ENCODE peak calls at places on chromosomes 2 and 18, in five cellular contexts. One of them, this sample, is unnamed.

GRCh38 chr18:51077217-51077616 is 47.2 kb downstream of the SMAD4 start:
- DNase-seq in trophoblast cell: no peak
- DNase-seq in neuronal stem cell: no peak
- DNase-seq in H1: no peak
- DNase-seq in H9: no peak
- DNase-seq in this sample: peak; percentile 34

GRCh38 chr2:20868377-20868776 is 45.5 kb upstream of the LDAH start:
- DNase-seq in trophoblast cell: no peak
- DNase-seq in neuronal stem cell: no peak
- DNase-seq in H9: no peak
- DNase-seq in H1: no peak
- DNase-seq in this sample: no peak

GRCh38 chr2:112793449-112793978 is 9.2 kb upstream of the IL1A start:
- DNase-seq in H1: no peak
- DNase-seq in trophoblast cell: peak; percentile 90
- DNase-seq in neuronal stem cell: no peak
- DNase-seq in H9: no peak
- DNase-seq in this sample: peak; percentile 22

GRCh38 chr2:53424902-53425301 is 342.7 kb upstream of the CHAC2 start:
- DNase-seq in neuronal stem cell: no peak
- DNase-seq in H9: no peak
- DNase-seq in trophoblast cell: no peak
- DNase-seq in H1: no peak
- DNase-seq in this sample: no peak

GRCh38 chr2:55107428-55107827 is 57.2 kb upstream of the RTN4 start:
- DNase-seq in H9: no peak
- DNase-seq in trophoblast cell: no peak
- DNase-seq in H1: no peak
- DNase-seq in neuronal stem cell: no peak
- DNase-seq in this sample: peak; percentile 75

GRCh38 chr2:177338177-177338721 is 54.3 kb upstream of the AGPS start:
- DNase-seq in H1: no peak
- DNase-seq in trophoblast cell: peak; percentile 77
- DNase-seq in H9: no peak
- DNase-seq in neuronal stem cell: no peak
- DNase-seq in this sample: peak; percentile 85

GRCh38 chr2:121285926-121286325 is 924 bp upstream of the TFCP2L1 start:
- DNase-seq in trophoblast cell: no peak
- DNase-seq in H1: no peak
- DNase-seq in H9: no peak
- DNase-seq in neuronal stem cell: no peak
- DNase-seq in this sample: no peak

GRCh38 chr18:30971338-30971956 is 71.1 kb downstream of the DSC3 start:
- DNase-seq in neuronal stem cell: peak; percentile 14
- DNase-seq in H9: no peak
- DNase-seq in H1: no peak
- DNase-seq in trophoblast cell: peak; percentile 92
- DNase-seq in this sample: peak; percentile 39

GRCh38 chr2:237312021-237312755 is 101.8 kb downstream of the COL6A3 start:
- DNase-seq in trophoblast cell: peak; percentile 62
- DNase-seq in neuronal stem cell: no peak
- DNase-seq in H9: no peak
- DNase-seq in H1: no peak
- DNase-seq in this sample: no peak

GRCh38 chr18:12858961-12859360 is 25.1 kb downstream of the PTPN2 start:
- DNase-seq in neuronal stem cell: no peak
- DNase-seq in H1: no peak
- DNase-seq in trophoblast cell: no peak
- DNase-seq in H9: no peak
- DNase-seq in this sample: no peak

GRCh38 chr2:27306657-27307544 is 1.3 kb downstream of the UCN start:
- DNase-seq in neuronal stem cell: no peak
- DNase-seq in trophoblast cell: no peak
- DNase-seq in H9: no peak
- DNase-seq in H1: peak; percentile 75
- DNase-seq in this sample: no peak

GRCh38 chr18:43789234-43790000 is 512.1 kb upstream of the SYT4 start:
- DNase-seq in H1: no peak
- DNase-seq in trophoblast cell: no peak
- DNase-seq in neuronal stem cell: no peak
- DNase-seq in H9: no peak
- DNase-seq in this sample: peak; percentile 41

GRCh38 chr2:101473911-101474751 is 781 bp downstream of the RFX8 start:
- DNase-seq in H1: peak; percentile 79
- DNase-seq in neuronal stem cell: peak; percentile 41
- DNase-seq in trophoblast cell: peak; percentile 31
- DNase-seq in H9: peak; percentile 59
- DNase-seq in this sample: peak; percentile 50

GRCh38 chr2:41963661-41964525 is 83.9 kb upstream of the PKDCC start:
- DNase-seq in trophoblast cell: peak; percentile 29
- DNase-seq in H1: no peak
- DNase-seq in H9: peak; percentile 63
- DNase-seq in neuronal stem cell: no peak
- DNase-seq in this sample: peak; percentile 82

GRCh38 chr2:190742431-190742830 is 93.5 kb downstream of the NAB1 start:
- DNase-seq in H1: no peak
- DNase-seq in H9: no peak
- DNase-seq in neuronal stem cell: no peak
- DNase-seq in trophoblast cell: no peak
- DNase-seq in this sample: no peak

DNA sequence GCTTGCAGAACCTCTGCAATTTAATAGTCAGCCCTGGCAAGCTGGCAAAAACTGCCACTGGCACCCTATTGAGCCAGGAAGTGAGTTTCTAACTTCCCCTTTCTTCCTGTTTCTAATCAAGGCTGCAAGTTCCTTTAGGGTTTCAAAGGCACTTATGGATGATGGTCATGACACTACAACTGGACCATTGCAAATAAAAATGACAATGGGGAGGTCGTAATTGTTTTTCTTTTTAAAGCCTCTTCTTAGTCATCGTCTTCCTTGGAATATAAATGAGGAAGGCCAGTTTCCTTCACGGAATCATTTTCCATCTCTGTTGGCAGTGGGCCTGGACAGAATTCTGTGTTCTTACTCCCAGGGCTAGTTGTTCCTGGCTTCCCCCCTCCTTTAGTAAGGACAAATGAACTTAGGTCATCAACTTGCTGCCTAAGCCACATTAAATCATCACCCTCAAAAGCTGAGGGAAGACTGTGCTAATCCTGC is 35.8 kb downstream of the SH3RF3 start:
- DNase-seq in H9: no peak
- DNase-seq in trophoblast cell: no peak
- DNase-seq in neuronal stem cell: no peak
- DNase-seq in H1: no peak
- DNase-seq in this sample: peak; percentile 80
- H3K14ac ChIP-seq in H9: no peak overlapping the region
- H3K14ac ChIP-seq in trophoblast cell: no peak overlapping the region
- H3K14ac ChIP-seq in neuronal stem cell: no peak overlapping the region
- H3K14ac ChIP-seq in H1: no peak overlapping the region
- H3K14ac ChIP-seq in this sample: no peak overlapping the region

GRCh38 chr2:239734436-239735005 is 290.6 kb downstream of the NDUFA10 start:
- DNase-seq in H9: no peak
- DNase-seq in trophoblast cell: no peak
- DNase-seq in neuronal stem cell: no peak
- DNase-seq in H1: no peak
- DNase-seq in this sample: no peak
- H2BK12ac ChIP-seq in H9: no peak overlapping the region
- H2BK12ac ChIP-seq in trophoblast cell: no peak overlapping the region
- H2BK12ac ChIP-seq in neuronal stem cell: no peak overlapping the region
- H2BK12ac ChIP-seq in H1: no peak overlapping the region
- H2BK12ac ChIP-seq in this sample: no peak overlapping the region

DNA sequence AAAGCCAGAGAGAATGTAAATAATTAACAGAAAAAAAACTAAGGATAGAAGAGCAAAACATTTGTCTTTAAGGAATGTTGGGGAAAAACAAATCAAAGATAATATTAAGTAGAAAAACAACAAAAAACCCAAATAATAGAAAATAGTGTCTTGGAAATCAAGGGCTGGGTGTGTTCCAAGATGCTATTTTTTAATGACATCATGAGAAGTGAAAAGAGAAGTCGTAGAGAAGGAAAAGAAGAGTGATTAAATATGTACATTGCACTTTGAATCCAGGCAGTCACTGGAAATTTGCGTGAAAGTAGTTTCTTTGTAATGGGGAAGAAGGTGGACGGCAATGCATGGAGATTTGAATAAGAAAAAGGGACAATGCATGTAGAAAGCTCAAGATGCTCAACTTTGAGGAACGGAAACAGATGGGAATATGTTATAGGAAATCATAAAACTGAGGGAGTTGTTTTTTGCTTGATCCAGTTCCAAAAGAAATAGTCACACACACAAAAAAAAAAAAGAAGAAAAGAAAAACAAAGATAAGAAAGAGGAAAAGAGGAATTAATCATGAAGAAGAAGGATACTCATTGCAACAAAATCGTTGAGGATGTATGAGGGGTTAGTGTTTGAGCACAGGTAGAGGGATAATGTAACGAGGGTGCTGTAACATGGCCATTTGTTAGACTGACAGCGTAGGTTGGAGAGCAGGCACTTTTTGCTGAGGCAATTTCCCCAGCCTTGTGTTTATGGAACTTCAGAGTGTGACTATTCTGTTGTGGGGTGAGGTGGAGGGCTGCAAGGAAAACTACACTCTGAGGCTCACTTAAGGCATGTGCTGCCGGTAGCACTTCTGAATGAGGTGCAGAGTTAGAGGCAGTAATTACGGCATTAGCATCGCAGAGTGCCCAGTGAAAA is 184.1 kb downstream of the CALCRL start:
- DNase-seq in H1: no peak
- DNase-seq in H9: peak; percentile 37
- DNase-seq in trophoblast cell: no peak
- DNase-seq in neuronal stem cell: no peak
- DNase-seq in this sample: no peak
- H2AFZ ChIP-seq in H1: peak overlapping the region; percentile 42
- H2AFZ ChIP-seq in H9: no peak overlapping the region
- H2AFZ ChIP-seq in trophoblast cell: no peak overlapping the region
- H2AFZ ChIP-seq in neuronal stem cell: no peak overlapping the region
- H2AFZ ChIP-seq in this sample: no peak overlapping the region

DNA sequence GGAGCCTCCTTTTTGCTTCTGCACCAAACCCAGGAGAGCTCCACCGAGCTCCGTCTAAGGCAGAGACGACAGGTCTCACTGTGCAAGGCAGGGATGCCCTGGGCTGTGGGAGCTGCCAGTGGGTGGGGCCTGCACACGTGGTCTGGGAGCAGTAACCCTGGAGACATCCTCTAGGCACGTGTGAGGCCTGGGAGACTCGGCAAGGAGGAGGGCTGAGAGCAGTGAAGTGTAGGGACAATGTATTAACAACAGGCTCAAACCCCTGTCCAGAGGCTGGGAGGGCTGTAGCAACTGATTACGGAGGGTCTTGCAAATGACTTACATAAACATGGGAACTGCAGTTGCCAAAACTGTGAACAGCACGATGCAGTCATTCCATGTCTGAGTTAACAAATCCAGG is 45.1 kb downstream of the CYP27C1 start:
- DNase-seq in H9: no peak
- DNase-seq in neuronal stem cell: no peak
- DNase-seq in H1: no peak
- DNase-seq in trophoblast cell: no peak
- DNase-seq in this sample: peak; percentile 29
- H3K14ac ChIP-seq in H9: no peak overlapping the region
- H3K14ac ChIP-seq in neuronal stem cell: no peak overlapping the region
- H3K14ac ChIP-seq in H1: no peak overlapping the region
- H3K14ac ChIP-seq in trophoblast cell: no peak overlapping the region
- H3K14ac ChIP-seq in this sample: no peak overlapping the region

GRCh38 chr2:218815244-218815637 is 16.4 kb downstream of the PRKAG3 start:
- DNase-seq in neuronal stem cell: no peak
- DNase-seq in H9: no peak
- DNase-seq in H1: no peak
- DNase-seq in trophoblast cell: no peak
- DNase-seq in this sample: no peak
- H2BK12ac ChIP-seq in neuronal stem cell: no peak overlapping the region
- H2BK12ac ChIP-seq in H9: no peak overlapping the region
- H2BK12ac ChIP-seq in H1: no peak overlapping the region
- H2BK12ac ChIP-seq in trophoblast cell: no peak overlapping the region
- H2BK12ac ChIP-seq in this sample: no peak overlapping the region

GRCh38 chr2:202400937-202401336 is 24.8 kb downstream of the BMPR2 start:
- DNase-seq in neuronal stem cell: no peak
- DNase-seq in H1: no peak
- DNase-seq in H9: no peak
- DNase-seq in trophoblast cell: no peak
- DNase-seq in this sample: no peak
- H2AFZ ChIP-seq in neuronal stem cell: no peak overlapping the region
- H2AFZ ChIP-seq in H1: no peak overlapping the region
- H2AFZ ChIP-seq in H9: no peak overlapping the region
- H2AFZ ChIP-seq in trophoblast cell: no peak overlapping the region
- H2AFZ ChIP-seq in this sample: no peak overlapping the region

GRCh38 chr2:158530829-158531228 is 74.1 kb downstream of the PKP4 start:
- DNase-seq in neuronal stem cell: no peak
- DNase-seq in H9: no peak
- DNase-seq in trophoblast cell: no peak
- DNase-seq in H1: no peak
- DNase-seq in this sample: no peak

GRCh38 chr2:158533009-158533408 is 76.3 kb downstream of the PKP4 start:
- DNase-seq in trophoblast cell: no peak
- DNase-seq in H9: peak; percentile 47
- DNase-seq in neuronal stem cell: no peak
- DNase-seq in H1: no peak
- DNase-seq in this sample: no peak

DNA sequence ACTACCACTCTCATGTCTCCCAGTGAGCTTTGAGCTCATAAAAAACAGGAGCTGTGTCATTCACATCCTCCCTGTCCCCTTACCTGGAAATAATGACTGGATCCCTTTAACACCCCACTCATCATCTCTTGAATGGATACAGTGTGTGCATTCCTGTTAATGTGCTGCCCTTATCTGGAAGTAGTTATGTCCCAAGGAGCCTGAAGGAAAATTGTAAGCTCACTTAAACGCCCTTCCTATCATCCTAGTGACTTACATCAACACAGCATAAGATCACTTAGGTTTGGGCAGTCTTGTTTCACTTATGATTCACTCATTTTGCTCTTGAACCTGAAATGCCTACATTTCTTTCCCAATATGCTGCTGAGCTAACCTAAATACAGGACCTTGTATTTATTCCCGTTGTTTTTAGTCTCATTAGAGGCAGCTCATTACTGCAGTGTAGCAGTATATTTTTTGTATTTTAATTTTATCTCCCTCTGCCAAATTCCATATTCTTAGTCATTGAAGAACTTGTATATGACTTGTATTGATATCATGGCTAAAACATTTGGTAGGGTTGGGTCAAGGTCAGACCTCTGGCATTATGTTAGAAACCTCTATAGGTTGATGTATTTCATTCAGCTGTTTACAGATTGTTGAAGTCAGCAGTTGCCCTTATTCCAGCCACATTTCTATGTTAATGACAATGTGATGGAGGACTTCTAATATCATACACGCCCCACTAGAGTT is 72.8 kb downstream of the PKP4 start:
- DNase-seq in H9: no peak
- DNase-seq in trophoblast cell: peak; percentile 24
- DNase-seq in neuronal stem cell: no peak
- DNase-seq in H1: no peak
- DNase-seq in this sample: peak; percentile 78
- H3K14ac ChIP-seq in H9: no peak overlapping the region
- H3K14ac ChIP-seq in trophoblast cell: no peak overlapping the region
- H3K14ac ChIP-seq in neuronal stem cell: no peak overlapping the region
- H3K14ac ChIP-seq in H1: peak overlapping the region; percentile 42
- H3K14ac ChIP-seq in this sample: no peak overlapping the region

DNA sequence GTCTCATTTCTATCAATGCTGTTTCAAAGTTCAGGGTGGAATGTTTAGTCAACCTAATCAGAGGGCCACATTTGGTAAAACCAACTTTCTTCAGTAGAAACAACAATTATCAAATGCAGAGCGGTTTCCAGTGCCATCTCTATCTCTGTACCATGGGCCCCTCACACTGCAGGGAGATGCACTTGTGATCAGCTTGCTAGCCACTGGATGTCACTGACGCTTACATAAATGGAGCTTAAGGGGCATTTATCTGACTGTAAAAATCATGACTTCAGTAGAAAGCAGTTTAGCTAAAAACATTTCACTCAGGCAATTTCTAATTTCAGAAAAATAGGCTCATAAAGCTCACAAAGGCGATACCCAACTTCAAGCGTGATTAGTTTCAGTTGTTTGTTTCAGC is 678.0 kb downstream of the ZEB2 start:
- DNase-seq in H1: no peak
- DNase-seq in trophoblast cell: no peak
- DNase-seq in H9: no peak
- DNase-seq in neuronal stem cell: no peak
- DNase-seq in this sample: peak; percentile 12
- H2BK12ac ChIP-seq in H1: no peak overlapping the region
- H2BK12ac ChIP-seq in trophoblast cell: no peak overlapping the region
- H2BK12ac ChIP-seq in H9: no peak overlapping the region
- H2BK12ac ChIP-seq in neuronal stem cell: no peak overlapping the region
- H2BK12ac ChIP-seq in this sample: no peak overlapping the region

This sample was measured in mesenchymal stem cell.